ENCODE peak calls at places on chromosomes 4 and X, in ten cellular contexts. L is MV-4-11, M is adipocyte, V is breast epithelium, Q is mucosa of descending colon, A is globus pallidus, Z is T-helper 9 cell, U is H4, E is LHCN-M2, K is T-helper 2 cell. S is an unnamed sample.
A peak's percentile ranks its signal among the peaks of the same experiment; 100 is the strongest.

GRCh38 chr4:47577779-47578553 is 92.9 kb downstream of the ATP10D start:
- DNase-seq in Z (no peak), M (peak; percentile 40), A (no peak), E (peak; percentile 76), Q (no peak), U (no peak), K (no peak), V (no peak), L (no peak), S (no peak)

GRCh38 chrX:104750146-104750699 is 184.2 kb downstream of the IL1RAPL2 start:
- DNase-seq in K (no peak), E (peak; percentile 38), U (no peak), V (no peak), Q (no peak), Z (no peak), M (no peak), L (no peak), A (no peak), S (no peak)

GRCh38 chr4:10183462-10183861 is 66.9 kb upstream of the WDR1 start:
- DNase-seq in K (no peak), L (peak; percentile 39), Z (no peak), A (no peak), Q (no peak), V (no peak), E (no peak), U (no peak), M (no peak), S (no peak)

GRCh38 chr4:140213736-140214135 is 59.8 kb upstream of the MAML3 start:
- DNase-seq in Z (no peak), V (no peak), A (no peak), E (no peak), M (no peak), L (no peak), K (no peak), Q (no peak), U (no peak), S (no peak)

GRCh38 chr4:151263455-151263854 is 13.5 kb upstream of the PRSS48 start:
- DNase-seq in K (no peak), E (no peak), M (no peak), Q (no peak), Z (no peak), L (no peak), V (no peak), A (no peak), U (no peak), S (no peak)

GRCh38 chr4:153785830-153786721 is 2.8 kb downstream of the SFRP2 start:
- DNase-seq in V (no peak), Z (no peak), A (peak; percentile 20), E (peak; percentile 35), Q (no peak), U (peak; percentile 63), M (peak; percentile 79), K (no peak), L (peak; percentile 39), S (no peak)

GRCh38 chrX:154372612-154373022 is 1.8 kb downstream of the FLNA start:
- DNase-seq in Q (no peak), A (no peak), L (no peak), Z (no peak), U (no peak), M (peak; percentile 41), K (no peak), V (peak; percentile 65), E (no peak), S (no peak)

GRCh38 chrX:9311411-9312160 is 153.3 kb upstream of the TBL1X start:
- DNase-seq in M (no peak), Z (no peak), K (no peak), L (no peak), A (no peak), V (no peak), E (peak; percentile 46), Q (no peak), U (no peak), S (no peak)

GRCh38 chr4:180706766-180707165 is 1536.4 kb upstream of the TENM3 start:
- DNase-seq in K (no peak), L (no peak), V (no peak), A (no peak), Q (no peak), U (no peak), Z (no peak), E (no peak), M (no peak), S (no peak)

GRCh38 chr4:898869-899555 is 33.1 kb downstream of the GAK start:
- DNase-seq in U (no peak), E (no peak), A (peak; percentile 15), V (no peak), M (no peak), Z (no peak), K (no peak), Q (peak; percentile 43), L (no peak), S (no peak)

GRCh38 chrX:55451626-55451989 is 319 bp upstream of the MAGEH1 start:
- DNase-seq in U (no peak), K (no peak), E (no peak), V (no peak), Q (no peak), Z (no peak), A (no peak), L (no peak), M (no peak), S (no peak)

GRCh38 chr4:184250795-184251679 is 33.4 kb upstream of the ENPP6 start:
- DNase-seq in L (peak; percentile 67), A (peak; percentile 70), Q (no peak), K (no peak), E (peak; percentile 59), V (no peak), M (peak; percentile 81), U (peak; percentile 63), Z (no peak), S (no peak)

GRCh38 chr4:37812713-37813112 is 13.8 kb upstream of the PGM2 start:
- DNase-seq in L (no peak), V (no peak), U (no peak), Q (no peak), A (no peak), M (peak; percentile 19), E (peak; percentile 91), K (no peak), Z (no peak), S (no peak)

GRCh38 chrX:36957425-36958328 is 50.5 kb upstream of the FAM47C start:
- DNase-seq in Q (peak; percentile 40), U (no peak), K (no peak), L (no peak), M (peak; percentile 54), Z (no peak), E (peak; percentile 12), V (no peak), A (no peak), S (no peak)

GRCh38 chrX:1455948-1456280 is 3.2 kb upstream of the ASMTL start:
- DNase-seq in U (no peak), L (no peak), M (no peak), E (no peak), A (no peak), Z (no peak), K (no peak), Q (no peak), V (no peak), S (peak; percentile 11)

GRCh38 chr4:182486895-182487294 is 243.7 kb downstream of the TENM3 start:
- DNase-seq in L (peak; percentile 92), K (no peak), Q (no peak), Z (no peak), U (peak; percentile 10), V (no peak), E (peak; percentile 51), A (no peak), M (no peak), S (no peak)

GRCh38 chr4:95839891-95840290 is at the start of gene PDHA2:
- DNase-seq in A (no peak), M (no peak), Q (no peak), K (no peak), Z (no peak), E (no peak), V (no peak), L (no peak), U (no peak), S (no peak)

GRCh38 chr4:8704632-8705031 is 112.1 kb downstream of the CPZ start:
- DNase-seq in U (no peak), L (no peak), K (no peak), V (no peak), A (no peak), E (no peak), Q (peak; percentile 47), Z (no peak), M (no peak), S (peak; percentile 12)

GRCh38 chr4:7680106-7680505 is 245.4 kb upstream of the PSAPL1 start:
- DNase-seq in L (no peak), M (no peak), K (no peak), A (no peak), U (no peak), Z (no peak), Q (peak; percentile 29), E (no peak), V (no peak), S (no peak)

GRCh38 chr4:122379239-122379638 is 428 bp downstream of the ADAD1 start:
- DNase-seq in Z (no peak), E (no peak), U (no peak), V (no peak), L (no peak), A (no peak), K (no peak), Q (no peak), M (no peak), S (no peak)

GRCh38 chr4:5883916-5884315 is 9.0 kb downstream of the CRMP1 start:
- DNase-seq in Q (no peak), V (no peak), L (no peak), M (no peak), Z (no peak), E (peak; percentile 40), A (no peak), U (no peak), K (no peak), S (no peak)

GRCh38 chr4:25439913-25440477 is 62.9 kb downstream of the ANAPC4 start:
- DNase-seq in L (peak; percentile 56), Q (no peak), Z (peak; percentile 23), A (peak; percentile 73), V (peak; percentile 41), E (peak; percentile 60), M (peak; percentile 87), U (peak; percentile 70), K (peak; percentile 14), S (peak; percentile 61)

GRCh38 chr4:26372525-26373172 is 51.8 kb downstream of the RBPJ start:
- DNase-seq in V (no peak), Q (no peak), U (peak; percentile 78), E (peak; percentile 79), Z (peak; percentile 14), A (no peak), L (peak; percentile 94), M (peak; percentile 73), K (no peak), S (no peak)

GRCh38 chr4:24470681-24471622 is 113.4 kb downstream of the DHX15 start:
- DNase-seq in V (no peak), Q (peak; percentile 53), U (peak; percentile 24), Z (no peak), K (no peak), E (peak; percentile 39), L (no peak), A (no peak), M (peak; percentile 69), S (peak; percentile 66)

GRCh38 chrX:10450959-10451355 is 169.4 kb downstream of the MID1 start:
- DNase-seq in A (no peak), K (no peak), Q (no peak), V (no peak), Z (no peak), E (no peak), U (no peak), M (no peak), L (no peak), S (no peak)

GRCh38 chrX:24396236-24396929 is 35.9 kb downstream of the SUPT20HL1 start:
- DNase-seq in M (peak; percentile 72), Z (no peak), K (no peak), E (peak; percentile 53), U (peak; percentile 44), L (peak; percentile 66), V (no peak), A (no peak), Q (no peak), S (peak; percentile 23)

GRCh38 chr4:181161669-181162068 is 1081.5 kb upstream of the TENM3 start:
- DNase-seq in Z (no peak), V (no peak), M (no peak), Q (no peak), L (no peak), U (no peak), K (no peak), A (no peak), E (no peak), S (no peak)

GRCh38 chrX:125132274-125132673 is 187.4 kb upstream of the TEX13C start:
- DNase-seq in K (no peak), A (no peak), L (no peak), E (no peak), V (no peak), Q (no peak), Z (no peak), M (no peak), U (peak; percentile 40), S (no peak)

S was measured in tibial artery.